ENCODE peak calls at places on chromosomes 5 and 9, in seven cellular contexts. B is hepatocyte, T is brain microvascular endothelial cell, M is left ventricle myocardium inferior, L is spleen, Y is heart right ventricle, O is AG04450. F is an unnamed sample. For H3K27me3, the result is how much of the 10 kb centered on the place peaks cover.

GRCh38 chr5:150804388-150804787 is 25.8 kb downstream of the SMIM3 start:
- DNase-seq in Y (no peak), T (no peak), O (no peak), B (no peak), L (no peak), M (no peak), F (no peak)

GRCh38 chr5:158807947-158808346 is 291.8 kb downstream of the EBF1 start:
- DNase-seq in T (peak), M (no peak), O (no peak), B (no peak), Y (no peak), L (no peak), F (no peak)

GRCh38 chr9:93228030-93228429 is 44.1 kb downstream of the WNK2 start:
- DNase-seq in B (no peak), O (no peak), L (no peak), T (no peak), Y (no peak), M (no peak), F (no peak)

GRCh38 chr5:58886315-58887207 is 303.7 kb downstream of the RAB3C start:
- DNase-seq in M (peak), B (peak), T (peak), O (peak), L (peak), Y (peak), F (peak)

GRCh38 chr5:114361724-114362196 is at the start of gene KCNN2:
- DNase-seq in L (peak), T (peak), Y (peak), B (peak), O (peak), M (peak), F (no peak)

GRCh38 chr9:118612201-118612600 is 757.0 kb downstream of the BRINP1 start:
- DNase-seq in B (no peak), Y (no peak), L (no peak), O (no peak), T (no peak), M (no peak), F (no peak)

GRCh38 chr9:125659201-125659840 is 47.7 kb downstream of the MAPKAP1 start:
- DNase-seq in Y (no peak), L (no peak), M (no peak), O (no peak), T (no peak), B (no peak), F (no peak)

GRCh38 chr5:170251462-170251861 is 18.7 kb downstream of the C5orf58 start:
- DNase-seq in L (no peak), M (no peak), T (no peak), Y (no peak), B (no peak), O (no peak), F (no peak)

GRCh38 chr9:72596451-72597180 is 75.2 kb downstream of the TMC1 start:
- DNase-seq in O (no peak), M (no peak), T (no peak), Y (no peak), L (no peak), B (no peak), F (no peak)

GRCh38 chr9:127020526-127021078 is 101.8 kb downstream of the ANGPTL2 start:
- DNase-seq in O (no peak), Y (no peak), B (no peak), L (no peak), T (no peak), M (no peak), F (no peak)

GRCh38 chr5:112419050-112419595 is at the start of gene EPB41L4A:
- DNase-seq in O (no peak), T (no peak), L (peak), B (peak), M (peak), Y (peak), F (no peak)

GRCh38 chr5:118791986-118792734 is 196.2 kb downstream of the DTWD2 start:
- DNase-seq in T (peak), M (no peak), Y (no peak), O (peak), B (peak), L (no peak), F (no peak)

DNA sequence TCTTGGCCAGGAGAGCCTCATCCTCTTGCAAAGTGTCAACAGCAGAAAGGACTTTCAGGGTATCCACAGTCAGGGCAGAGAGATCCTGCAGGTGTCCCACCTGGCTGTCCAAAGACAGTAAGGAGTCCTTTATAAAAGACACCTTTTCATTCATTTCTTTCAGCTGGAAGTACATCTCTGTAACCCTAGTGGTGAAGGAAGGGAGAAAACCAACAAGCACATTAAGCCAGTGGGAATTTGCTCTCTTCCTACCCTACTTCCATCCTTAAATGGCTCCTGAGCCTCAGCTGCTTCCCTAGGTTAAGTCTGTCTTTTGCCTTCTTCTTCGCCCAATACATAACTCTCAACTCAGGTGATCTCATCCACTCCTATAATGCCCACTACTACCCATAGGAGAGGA is 124.8 kb downstream of the TRPM6 start:
- DNase-seq in L (no peak), M (no peak), B (no peak), O (no peak), Y (no peak), T (no peak), F (no peak)
- TF ChIP-seq CTCF in L (no peak), M (no peak), B (no peak), O (peak), Y (no peak), T (peak), F (no peak)

DNA sequence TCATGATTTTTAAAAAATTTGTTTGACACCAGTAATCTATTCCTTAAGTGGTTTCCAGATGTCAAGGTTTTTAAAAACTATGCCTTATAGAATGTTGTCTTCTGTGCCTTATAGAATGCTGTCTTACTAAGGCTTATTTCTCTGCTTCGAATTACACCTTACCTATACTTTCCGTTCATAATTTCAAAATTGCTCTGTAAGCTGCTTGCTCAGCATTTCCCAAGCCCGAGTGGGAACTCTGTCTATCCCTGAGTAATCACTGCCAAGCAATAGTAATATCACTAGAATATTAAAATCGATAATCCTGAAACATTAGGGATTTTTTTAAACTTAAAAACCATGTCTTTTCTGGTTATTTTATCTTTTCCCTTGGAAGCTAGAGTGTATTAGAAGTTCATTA is 376.3 kb downstream of the PIK3R1 start:
- DNase-seq in M (no peak), O (no peak), Y (no peak), T (no peak), B (no peak), L (no peak), F (no peak)
- H3K27me3 ChIP-seq in M (under half), O (under half), Y (under half), T (under half), B (under half), L (under half), F (under half)

GRCh38 chr9:14209399-14209990 is 104.4 kb downstream of the NFIB start:
- DNase-seq in M (no peak), T (no peak), B (no peak), O (no peak), Y (no peak), L (no peak), F (no peak)
- H3K27ac ChIP-seq in M (no peak), T (no peak), B (no peak), O (no peak), Y (no peak), L (no peak), F (no peak)

GRCh38 chr9:76717611-76718010 is 46.6 kb upstream of the PCA3 start:
- DNase-seq in M (no peak), L (no peak), T (no peak), Y (no peak), B (no peak), O (no peak), F (no peak)

GRCh38 chr9:76720245-76720644 is 44.0 kb upstream of the PCA3 start:
- DNase-seq in O (no peak), M (no peak), B (no peak), Y (no peak), T (no peak), L (no peak), F (no peak)

GRCh38 chr9:76717176-76717575 is 47.1 kb upstream of the PCA3 start:
- DNase-seq in Y (no peak), T (no peak), B (no peak), M (no peak), O (no peak), L (no peak), F (no peak)

GRCh38 chr9:76716270-76716669 is 48.0 kb upstream of the PCA3 start:
- DNase-seq in Y (no peak), M (no peak), T (no peak), O (no peak), L (no peak), B (peak), F (no peak)

GRCh38 chr9:76718166-76718565 is 46.1 kb upstream of the PCA3 start:
- DNase-seq in Y (no peak), O (no peak), B (no peak), L (no peak), T (no peak), M (no peak), F (no peak)
- TF ChIP-seq CTCF in Y (no peak), O (no peak), B (no peak), L (no peak), T (peak), M (no peak), F (no peak)